ENCODE peak calls at places on chromosome 2, in eight cellular contexts. I is neural progenitor cell, T is osteoblast, R is hepatocyte, Z is PC-9, P is fibroblast of lung, O is GM23338, U is H9. C is an unnamed sample.

GRCh38 chr2:67564076-67564475 is 166.9 kb downstream of the ETAA1 start:
- DNase-seq in I (no peak), T (no peak), R (no peak), Z (no peak), P (peak; percentile 78), O (no peak), U (no peak), C (peak; percentile 27)

GRCh38 chr2:132275396-132275795 is 113.6 kb upstream of the ANKRD30BL start:
- DNase-seq in I (no peak), T (no peak), R (no peak), Z (no peak), P (no peak), O (no peak), U (no peak), C (no peak)

GRCh38 chr2:239393401-239393940 is 7.3 kb downstream of the HDAC4 start:
- DNase-seq in I (no peak), T (peak; percentile 85), R (no peak), Z (no peak), P (peak; percentile 46), O (no peak), U (no peak), C (no peak)

GRCh38 chr2:175931751-175932295 is 70.2 kb downstream of the LNPK start:
- DNase-seq in I (no peak), T (peak; percentile 35), R (peak; percentile 4), Z (no peak), P (peak; percentile 87), O (no peak), U (no peak), C (no peak)

GRCh38 chr2:222703866-222704265 is 32.4 kb downstream of the MOGAT1 start:
- DNase-seq in I (no peak), T (peak; percentile 87), R (no peak), Z (no peak), P (peak; percentile 80), O (no peak), U (no peak), C (no peak)

GRCh38 chr2:139946690-139947089 is 1166.5 kb upstream of the NXPH2 start:
- DNase-seq in I (peak; percentile 6), T (no peak), R (no peak), Z (no peak), P (no peak), O (peak; percentile 47), U (peak; percentile 38), C (no peak)

GRCh38 chr2:67485431-67485830 is 88.3 kb downstream of the ETAA1 start:
- DNase-seq in I (no peak), T (no peak), R (no peak), Z (no peak), P (no peak), O (peak; percentile 6), U (no peak), C (no peak)

GRCh38 chr2:55862269-55862668 is 61.3 kb downstream of the EFEMP1 start:
- DNase-seq in I (no peak), T (peak; percentile 36), R (peak; percentile 70), Z (peak; percentile 79), P (peak; percentile 100), O (no peak), U (no peak), C (peak; percentile 83)

GRCh38 chr2:84177733-84178132 is 281.3 kb downstream of the SUCLG1 start:
- DNase-seq in I (peak; percentile 2), T (no peak), R (no peak), Z (no peak), P (no peak), O (no peak), U (no peak), C (no peak)

GRCh38 chr2:222950886-222951285 is 90.0 kb downstream of the ACSL3 start:
- DNase-seq in I (no peak), T (peak; percentile 58), R (peak; percentile 44), Z (no peak), P (peak; percentile 41), O (no peak), U (no peak), C (peak; percentile 68)

GRCh38 chr2:74379851-74380789 is at the start of gene DCTN1:
- DNase-seq in I (peak; percentile 79), T (peak; percentile 97), R (peak; percentile 74), Z (no peak), P (peak; percentile 70), O (peak; percentile 71), U (peak; percentile 69), C (peak; percentile 50)

GRCh38 chr2:241020629-241021190 is 22.3 kb downstream of the SNED1 start:
- DNase-seq in I (no peak), T (no peak), R (no peak), Z (no peak), P (no peak), O (no peak), U (no peak), C (no peak)

GRCh38 chr2:70580352-70580751 is 26.7 kb upstream of the TGFA start:
- DNase-seq in I (no peak), T (no peak), R (no peak), Z (no peak), P (no peak), O (no peak), U (no peak), C (no peak)

GRCh38 chr2:47360937-47361336 is 42.0 kb upstream of the MSH2 start:
- DNase-seq in I (no peak), T (peak; percentile 93), R (peak; percentile 61), Z (peak; percentile 83), P (peak; percentile 33), O (no peak), U (no peak), C (peak; percentile 90)

GRCh38 chr2:147232225-147232669 is 612.6 kb upstream of the ACVR2A start:
- DNase-seq in I (no peak), T (no peak), R (no peak), Z (peak; percentile 35), P (no peak), O (no peak), U (no peak), C (no peak)

GRCh38 chr2:156675896-156676295 is 239.7 kb downstream of the GPD2 start:
- DNase-seq in I (no peak), T (no peak), R (no peak), Z (no peak), P (no peak), O (no peak), U (no peak), C (no peak)

GRCh38 chr2:116810071-116810470 is 1004.4 kb upstream of the DDX18 start:
- DNase-seq in I (no peak), T (no peak), R (no peak), Z (no peak), P (peak; percentile 3), O (no peak), U (no peak), C (no peak)

GRCh38 chr2:240156026-240156390 is 15.6 kb upstream of the OTOS start:
- DNase-seq in I (peak; percentile 22), T (peak; percentile 56), R (no peak), Z (peak; percentile 57), P (no peak), O (no peak), U (no peak), C (no peak)

GRCh38 chr2:42086500-42086953 is 38.7 kb downstream of the PKDCC start:
- DNase-seq in I (peak; percentile 74), T (peak; percentile 84), R (peak; percentile 70), Z (peak; percentile 73), P (peak; percentile 80), O (peak; percentile 85), U (peak; percentile 56), C (peak; percentile 46)

GRCh38 chr2:109722026-109722425 is 72.1 kb upstream of the RGPD5 start:
- DNase-seq in I (no peak), T (no peak), R (peak; percentile 53), Z (no peak), P (no peak), O (no peak), U (no peak), C (no peak)

GRCh38 chr2:159086332-159086731 is 117.9 kb downstream of the TANC1 start:
- DNase-seq in I (no peak), T (no peak), R (no peak), Z (no peak), P (peak; percentile 47), O (no peak), U (no peak), C (no peak)

GRCh38 chr2:172428841-172429173 is 1.4 kb downstream of the ITGA6 start:
- DNase-seq in I (no peak), T (peak; percentile 68), R (no peak), Z (no peak), P (no peak), O (peak; percentile 45), U (no peak), C (no peak)
- H3K79me2 ChIP-seq in I (peaks cover 63% of the 10 kb centered on the region), T (no peaks in the 10 kb centered on the region), R (peaks cover 38% of the 10 kb centered on the region), Z (peaks cover 65% of the 10 kb centered on the region), P (peaks cover 10% of the 10 kb centered on the region), O (peaks cover 58% of the 10 kb centered on the region), U (peaks cover 25% of the 10 kb centered on the region), C (peaks cover 69% of the 10 kb centered on the region)

DNA sequence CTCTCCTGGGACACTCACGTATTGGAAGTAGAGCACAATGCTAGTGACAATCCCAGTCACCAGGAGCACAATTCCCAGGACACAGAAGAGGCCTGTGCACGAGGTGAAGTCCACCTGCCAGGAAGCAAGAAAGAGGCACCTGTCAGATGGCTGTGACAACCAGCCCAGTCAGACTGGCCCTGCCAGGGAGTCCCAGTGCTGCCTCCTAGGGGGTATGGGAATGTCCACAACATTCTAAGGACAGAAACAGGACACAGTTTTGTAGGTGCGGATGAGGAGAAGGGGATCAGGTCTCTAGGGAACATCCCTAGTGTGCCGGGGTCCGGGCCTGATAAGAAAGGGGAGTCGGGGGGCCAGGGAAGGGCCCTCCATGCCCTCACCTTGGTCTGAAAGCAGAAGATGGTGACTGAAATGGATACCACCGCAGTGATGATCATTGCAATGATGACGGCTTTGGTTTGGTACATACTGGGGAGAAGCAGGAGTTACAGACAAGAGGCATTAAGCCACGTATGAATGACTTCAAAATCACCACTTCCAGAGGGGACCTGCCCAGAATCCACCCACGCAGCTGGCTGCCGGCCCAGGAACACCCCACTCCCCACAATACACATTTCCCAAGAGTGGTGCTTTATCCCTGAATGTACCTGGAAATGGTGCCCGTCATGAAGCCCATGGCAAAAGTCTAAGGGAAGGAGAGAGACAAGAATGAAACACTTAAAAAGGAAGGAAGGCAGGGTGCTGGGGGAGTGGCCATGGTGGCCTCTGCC is 6.9 kb downstream of the PNKD start:
- DNase-seq in I (no peak), T (peak; percentile 63), R (no peak), Z (no peak), P (no peak), O (no peak), U (no peak), C (no peak)
- TF ChIP-seq CTCF in I (no peak), T (peak; percentile 12), R (no peak), Z (no peak), P (no peak), O (peak; percentile 39), U (no peak), C (no peak)

GRCh38 chr2:118102433-118103082 is 14.3 kb downstream of the INSIG2 start:
- DNase-seq in I (no peak), T (no peak), R (no peak), Z (peak; percentile 31), P (peak; percentile 16), O (no peak), U (no peak), C (peak; percentile 63)
- H3K79me2 ChIP-seq in I (peaks cover 16% of the 10 kb centered on the region), T (peaks cover 13% of the 10 kb centered on the region), R (peaks cover 29% of the 10 kb centered on the region), Z (peaks cover 40% of the 10 kb centered on the region), P (no peaks in the 10 kb centered on the region), O (no peaks in the 10 kb centered on the region), U (no peaks in the 10 kb centered on the region), C (peaks cover 49% of the 10 kb centered on the region)

DNA sequence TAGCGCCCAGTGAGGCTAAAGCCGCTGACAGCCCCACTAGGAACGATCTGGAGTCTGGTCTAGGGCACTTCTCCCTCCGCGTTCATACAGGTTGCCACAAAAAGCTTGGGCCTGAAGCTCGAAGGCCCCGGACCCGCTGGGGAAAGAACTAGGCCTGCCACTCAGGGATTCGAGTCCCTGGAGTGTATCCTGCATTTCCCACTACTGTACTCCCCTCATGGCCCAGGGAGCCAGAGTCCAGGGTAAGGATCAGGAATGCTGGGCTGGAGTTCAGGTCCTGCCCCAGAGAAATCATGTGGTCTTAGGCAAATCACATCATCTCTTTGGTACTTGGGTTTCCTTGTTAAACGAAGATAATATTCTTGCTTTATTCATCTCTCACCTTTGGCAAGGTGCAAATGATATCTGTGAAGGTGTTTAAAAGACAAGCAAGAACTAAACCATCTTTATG is 1.4 kb upstream of the ZFP36L2 start:
- DNase-seq in I (no peak), T (no peak), R (no peak), Z (no peak), P (no peak), O (no peak), U (no peak), C (no peak)
- TF ChIP-seq CTCF in I (no peak), T (peak; percentile 3), R (no peak), Z (peak; percentile 23), P (peak; percentile 45), O (no peak), U (no peak), C (no peak)